ENCODE peak calls at places on chromosomes 3 and 15, in six cellular contexts. I is left lung, W is hepatocyte, S is cardiac muscle cell, V is MM.1S, Y is stomach. Q is an unnamed sample.

GRCh38 chr15:88651293-88651692 is 12.5 kb downstream of the ISG20 start:
- DNase-seq in I (no peak), W (no peak), S (no peak), V (no peak), Y (no peak), Q (no peak)

GRCh38 chr3:24763421-24763820 is 268.8 kb upstream of the THRB start:
- DNase-seq in I (no peak), W (peak), S (no peak), V (no peak), Y (no peak), Q (no peak)

GRCh38 chr3:14224895-14225294 is 46.3 kb downstream of the LSM3 start:
- DNase-seq in I (no peak), W (no peak), S (no peak), V (no peak), Y (no peak), Q (no peak)

GRCh38 chr3:159839561-159840379 is 148.9 kb upstream of the IL12A start:
- DNase-seq in I (no peak), W (peak), S (peak), V (no peak), Y (no peak), Q (peak)

GRCh38 chr3:43733459-43734384 is 43.0 kb downstream of the ABHD5 start:
- DNase-seq in I (peak), W (no peak), S (no peak), V (no peak), Y (no peak), Q (no peak)

GRCh38 chr15:84681822-84682221 is 23.8 kb upstream of the NMB start:
- DNase-seq in I (no peak), W (no peak), S (no peak), V (no peak), Y (no peak), Q (no peak)

GRCh38 chr3:12842469-12842868 is 1.1 kb upstream of the RPL32 start:
- DNase-seq in I (no peak), W (no peak), S (no peak), V (no peak), Y (no peak), Q (no peak)

GRCh38 chr3:58414538-58415197 is 19.0 kb downstream of the PDHB start:
- DNase-seq in I (no peak), W (peak), S (peak), V (peak), Y (peak), Q (no peak)

GRCh38 chr3:12601072-12601471 is 44.2 kb downstream of the MKRN2 start:
- DNase-seq in I (no peak), W (no peak), S (no peak), V (no peak), Y (no peak), Q (no peak)

GRCh38 chr3:124804875-124805274 is 74.6 kb downstream of the UMPS start:
- DNase-seq in I (no peak), W (no peak), S (no peak), V (no peak), Y (no peak), Q (no peak)

GRCh38 chr3:73622135-73622534 is 2.6 kb downstream of the PDZRN3 start:
- DNase-seq in I (no peak), W (peak), S (peak), V (no peak), Y (peak), Q (no peak)

GRCh38 chr3:187630421-187630820 is 39.8 kb downstream of the SST start:
- DNase-seq in I (no peak), W (no peak), S (no peak), V (no peak), Y (no peak), Q (no peak)

GRCh38 chr3:45604999-45605398 is 10.4 kb downstream of the LIMD1 start:
- DNase-seq in I (no peak), W (no peak), S (no peak), V (no peak), Y (no peak), Q (no peak)

GRCh38 chr3:197309528-197310361 is 11.3 kb upstream of the DLG1 start:
- DNase-seq in I (no peak), W (peak), S (no peak), V (peak), Y (no peak), Q (no peak)

GRCh38 chr3:61872077-61872706 is 310.8 kb downstream of the PTPRG start:
- DNase-seq in I (no peak), W (no peak), S (no peak), V (no peak), Y (no peak), Q (no peak)

GRCh38 chr3:172328282-172328681 is 120.0 kb downstream of the GHSR start:
- DNase-seq in I (no peak), W (no peak), S (no peak), V (no peak), Y (no peak), Q (no peak)

GRCh38 chr15:90306560-90306959 is 41.1 kb downstream of the NGRN start:
- DNase-seq in I (no peak), W (no peak), S (no peak), V (no peak), Y (no peak), Q (no peak)

GRCh38 chr3:4271834-4272233 is 31.3 kb upstream of the SETMAR start:
- DNase-seq in I (no peak), W (peak), S (no peak), V (peak), Y (no peak), Q (no peak)

GRCh38 chr3:67655364-67656121 is 1.1 kb upstream of the SUCLG2 start:
- DNase-seq in I (peak), W (no peak), S (no peak), V (no peak), Y (peak), Q (no peak)

GRCh38 chr3:52385157-52385556 is 59.7 kb downstream of the SEMA3G start:
- DNase-seq in I (no peak), W (peak), S (peak), V (peak), Y (no peak), Q (no peak)

GRCh38 chr3:37594873-37595783 is 266.6 kb upstream of the CTDSPL start:
- DNase-seq in I (no peak), W (no peak), S (no peak), V (no peak), Y (peak), Q (no peak)

GRCh38 chr3:123511726-123512125 is 62.8 kb upstream of the ADCY5 start:
- DNase-seq in I (no peak), W (no peak), S (no peak), V (no peak), Y (no peak), Q (no peak)

GRCh38 chr3:75768303-75769017 is 16.9 kb downstream of the ZNF717 start:
- DNase-seq in I (no peak), W (no peak), S (no peak), V (no peak), Y (no peak), Q (no peak)

GRCh38 chr3:163773136-163773535 is 1305.2 kb downstream of the SI start:
- DNase-seq in I (no peak), W (peak), S (no peak), V (no peak), Y (no peak), Q (no peak)

GRCh38 chr3:119700269-119700919 is 2.4 kb upstream of the CFAP91 start:
- DNase-seq in I (no peak), W (peak), S (no peak), V (peak), Y (no peak), Q (no peak)

GRCh38 chr3:134337511-134338200 is 36.6 kb downstream of the AMOTL2 start:
- DNase-seq in I (peak), W (no peak), S (no peak), V (no peak), Y (no peak), Q (no peak)

GRCh38 chr3:99625643-99626414 is 12.6 kb upstream of the COL8A1 start:
- DNase-seq in I (no peak), W (no peak), S (no peak), V (no peak), Y (no peak), Q (no peak)

GRCh38 chr3:87227835-87228144 is 681 bp downstream of the CHMP2B start:
- DNase-seq in I (no peak), W (no peak), S (no peak), V (no peak), Y (no peak), Q (no peak)
- H3K27ac ChIP-seq in I (peak), W (peak), S (peak), V (peak), Y (peak), Q (peak)

GRCh38 chr15:35605790-35606189 is 59.8 kb upstream of the DPH6 start:
- DNase-seq in I (no peak), W (no peak), S (no peak), V (no peak), Y (no peak), Q (no peak)
- H3K27ac ChIP-seq in I (no peak), W (no peak), S (peak), V (no peak), Y (no peak), Q (no peak)

GRCh38 chr15:44598066-44598465 is 61.1 kb downstream of the EIF3J start:
- DNase-seq in I (no peak), W (no peak), S (no peak), V (no peak), Y (no peak), Q (no peak)

GRCh38 chr15:44595656-44596510 is 58.9 kb downstream of the EIF3J start:
- DNase-seq in I (no peak), W (no peak), S (no peak), V (peak), Y (no peak), Q (no peak)

GRCh38 chr15:44595246-44595645 is 58.3 kb downstream of the EIF3J start:
- DNase-seq in I (no peak), W (no peak), S (no peak), V (no peak), Y (no peak), Q (no peak)

GRCh38 chr15:44598892-44599291 is 61.9 kb downstream of the EIF3J start:
- DNase-seq in I (no peak), W (no peak), S (no peak), V (no peak), Y (no peak), Q (no peak)

GRCh38 chr15:44596511-44597010 is 59.6 kb downstream of the EIF3J start:
- DNase-seq in I (no peak), W (no peak), S (no peak), V (peak), Y (no peak), Q (no peak)
- H3K27ac ChIP-seq in I (no peak), W (no peak), S (no peak), V (peak), Y (no peak), Q (no peak)

DNA sequence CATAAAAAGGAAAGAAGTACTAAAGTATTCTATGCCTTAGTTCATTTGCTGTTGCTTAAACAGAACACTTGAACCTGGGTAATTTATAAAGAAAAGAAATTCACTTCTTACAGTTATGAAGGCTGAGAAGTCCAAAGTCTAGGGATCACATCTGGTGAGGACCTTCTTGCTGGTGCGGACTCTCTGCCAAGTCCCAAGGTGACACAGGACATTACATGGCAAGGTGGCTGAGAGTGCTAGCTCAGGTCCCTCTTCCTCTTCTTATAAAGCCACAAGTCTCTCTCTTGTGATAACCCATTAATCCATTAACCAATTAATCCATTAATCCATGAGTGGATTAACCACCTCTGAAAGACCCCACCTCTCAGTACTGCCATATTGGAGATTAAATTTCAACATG is 3.1 kb upstream of the ZBTB38 start:
- DNase-seq in I (no peak), W (no peak), S (no peak), V (no peak), Y (no peak), Q (no peak)
- H3K27ac ChIP-seq in I (peak), W (peak), S (no peak), V (no peak), Y (peak), Q (no peak)

GRCh38 chr3:29335438-29335837 is 54.6 kb downstream of the RBMS3 start:
- DNase-seq in I (peak), W (peak), S (peak), V (no peak), Y (peak), Q (no peak)
- H3K27ac ChIP-seq in I (peak), W (peak), S (peak), V (no peak), Y (peak), Q (no peak)

DNA sequence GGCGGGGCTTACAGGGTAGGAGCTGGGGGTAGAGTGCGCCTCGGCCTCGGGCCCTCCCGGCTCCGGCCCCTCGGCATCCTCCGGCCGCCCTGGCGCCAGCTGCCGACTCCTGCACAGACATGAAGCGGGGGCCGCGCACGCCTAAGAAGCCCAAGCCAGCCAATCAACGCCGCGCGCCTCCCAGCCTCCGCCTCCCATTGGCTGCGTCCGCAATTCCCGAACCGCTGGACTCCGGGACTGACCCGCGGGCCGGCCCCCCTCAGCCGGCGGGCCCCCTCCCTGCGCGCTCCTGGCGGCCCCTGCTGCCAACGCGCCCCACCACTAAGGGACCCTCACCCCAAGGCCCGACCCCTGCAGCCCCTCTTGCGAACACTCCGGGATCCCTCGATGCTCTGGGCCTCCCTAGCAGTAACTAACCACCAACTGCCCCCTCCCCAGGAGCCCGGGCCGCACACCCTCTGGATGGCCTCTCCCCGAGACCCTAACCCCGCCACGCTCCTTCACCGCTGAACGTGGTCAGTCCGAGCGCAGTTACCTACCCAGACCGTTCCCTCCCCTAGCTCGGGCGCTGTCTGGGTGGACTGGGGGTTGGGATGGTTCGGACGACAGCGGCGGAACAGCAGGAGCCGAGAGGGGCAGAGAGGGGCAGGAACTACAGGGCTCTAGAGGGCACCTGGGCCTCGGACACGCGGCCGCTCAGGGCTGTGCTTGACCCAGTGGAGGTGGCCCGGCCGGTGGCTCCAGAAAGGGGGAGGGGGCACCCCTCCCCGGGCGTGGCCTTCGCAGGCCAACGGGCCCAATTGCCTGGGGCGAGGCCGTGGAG is 5.0 kb downstream of the GATA2 start:
- DNase-seq in I (peak), W (peak), S (peak), V (peak), Y (peak), Q (peak)
- H3K27ac ChIP-seq in I (peak), W (no peak), S (peak), V (no peak), Y (peak), Q (no peak)

GRCh38 chr3:113659121-113659531 is 37.3 kb downstream of the USF3 start:
- DNase-seq in I (no peak), W (no peak), S (no peak), V (no peak), Y (no peak), Q (no peak)
- H3K27ac ChIP-seq in I (no peak), W (no peak), S (no peak), V (no peak), Y (no peak), Q (no peak)

GRCh38 chr15:40493089-40493840 is 22.5 kb downstream of the CHST14 start:
- DNase-seq in I (no peak), W (no peak), S (no peak), V (peak), Y (no peak), Q (no peak)
- H3K27ac ChIP-seq in I (no peak), W (no peak), S (no peak), V (no peak), Y (no peak), Q (no peak)

GRCh38 chr3:42023380-42023779 is 61.5 kb upstream of the ULK4 start:
- DNase-seq in I (no peak), W (no peak), S (no peak), V (no peak), Y (no peak), Q (no peak)

GRCh38 chr3:42020681-42021307 is 58.9 kb upstream of the ULK4 start:
- DNase-seq in I (no peak), W (no peak), S (no peak), V (no peak), Y (no peak), Q (no peak)

GRCh38 chr3:42019953-42020260 is 58.0 kb upstream of the ULK4 start:
- DNase-seq in I (no peak), W (no peak), S (no peak), V (no peak), Y (no peak), Q (no peak)

GRCh38 chr3:42024578-42025387 is 62.9 kb upstream of the ULK4 start:
- DNase-seq in I (no peak), W (no peak), S (no peak), V (peak), Y (no peak), Q (no peak)

GRCh38 chr3:42022355-42022754 is 60.5 kb upstream of the ULK4 start:
- DNase-seq in I (no peak), W (no peak), S (no peak), V (no peak), Y (no peak), Q (no peak)
- H3K27ac ChIP-seq in I (no peak), W (no peak), S (no peak), V (no peak), Y (no peak), Q (no peak)

DNA sequence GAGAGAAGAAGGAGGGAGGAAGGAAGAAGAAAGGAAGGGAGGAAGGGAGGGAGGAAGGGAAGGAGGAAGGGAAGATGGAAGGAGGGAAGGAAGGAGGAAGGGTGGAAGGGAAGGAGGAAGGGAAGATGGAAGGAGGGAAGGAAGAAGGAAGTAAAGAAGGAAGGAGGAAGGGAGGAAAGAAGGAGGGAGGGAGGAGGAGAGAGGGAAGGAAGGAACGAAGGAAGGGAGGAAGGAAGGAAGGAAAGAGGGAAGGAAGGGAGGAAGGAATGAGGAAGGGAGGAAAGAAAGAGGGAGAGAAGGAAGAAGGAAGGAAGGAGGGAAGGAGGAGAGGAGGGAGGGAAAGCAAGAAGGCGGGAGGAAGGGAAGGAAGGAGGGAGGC is 31.9 kb upstream of the ALDH1L1 start:
- DNase-seq in I (no peak), W (no peak), S (no peak), V (no peak), Y (no peak), Q (no peak)
- H3K27ac ChIP-seq in I (no peak), W (no peak), S (no peak), V (no peak), Y (peak), Q (no peak)

Q was measured in caudate nucleus.